ENCODE peak calls at places on chromosomes 2 and 18, in four cellular contexts. One of them, this sample, is unnamed.

GRCh38 chr2:190859347-190860297 is 21.0 kb upstream of the GLS start:
- DNase-seq in BE2C: no peak
- DNase-seq in fibroblast of mammary gland: no peak
- DNase-seq in hepatocyte: no peak
- DNase-seq in this sample: no peak

GRCh38 chr2:62856228-62857040 is 150.9 kb downstream of the EHBP1 start:
- DNase-seq in BE2C: no peak
- DNase-seq in fibroblast of mammary gland: no peak
- DNase-seq in hepatocyte: no peak
- DNase-seq in this sample: no peak

GRCh38 chr18:26298107-26298506 is 71.9 kb downstream of the TAF4B start:
- DNase-seq in hepatocyte: no peak
- DNase-seq in BE2C: no peak
- DNase-seq in fibroblast of mammary gland: no peak
- DNase-seq in this sample: no peak

GRCh38 chr18:62510744-62511143 is 12.1 kb upstream of the ZCCHC2 start:
- DNase-seq in fibroblast of mammary gland: no peak
- DNase-seq in BE2C: no peak
- DNase-seq in hepatocyte: no peak
- DNase-seq in this sample: no peak

GRCh38 chr2:196263181-196263747 is 91.9 kb upstream of the STK17B start:
- DNase-seq in BE2C: peak
- DNase-seq in fibroblast of mammary gland: no peak
- DNase-seq in hepatocyte: no peak
- DNase-seq in this sample: peak

GRCh38 chr2:235774153-235774552 is 280.3 kb downstream of the AGAP1 start:
- DNase-seq in fibroblast of mammary gland: no peak
- DNase-seq in BE2C: no peak
- DNase-seq in hepatocyte: no peak
- DNase-seq in this sample: no peak

GRCh38 chr2:241316825-241317224 is 1.1 kb downstream of the SEPTIN2 start:
- DNase-seq in hepatocyte: no peak
- DNase-seq in fibroblast of mammary gland: no peak
- DNase-seq in BE2C: no peak
- DNase-seq in this sample: no peak

GRCh38 chr2:8145385-8145784 is 536.5 kb upstream of the ID2 start:
- DNase-seq in hepatocyte: no peak
- DNase-seq in fibroblast of mammary gland: no peak
- DNase-seq in BE2C: no peak
- DNase-seq in this sample: no peak

GRCh38 chr18:36903215-36903928 is 74.4 kb downstream of the KIAA1328 start:
- DNase-seq in fibroblast of mammary gland: peak
- DNase-seq in hepatocyte: no peak
- DNase-seq in BE2C: no peak
- DNase-seq in this sample: peak

GRCh38 chr2:156345582-156345981 is 13.1 kb upstream of the NR4A2 start:
- DNase-seq in hepatocyte: no peak
- DNase-seq in BE2C: no peak
- DNase-seq in fibroblast of mammary gland: no peak
- DNase-seq in this sample: no peak

GRCh38 chr18:27731211-27731610 is 445.7 kb downstream of the CDH2 start:
- DNase-seq in hepatocyte: no peak
- DNase-seq in BE2C: no peak
- DNase-seq in fibroblast of mammary gland: no peak
- DNase-seq in this sample: no peak

GRCh38 chr2:85433511-85434089 is 15.1 kb downstream of the SH2D6 start:
- DNase-seq in hepatocyte: peak
- DNase-seq in fibroblast of mammary gland: peak
- DNase-seq in BE2C: peak
- DNase-seq in this sample: peak

GRCh38 chr2:231191896-231192872 is 6.2 kb upstream of the ARMC9 start:
- DNase-seq in BE2C: peak
- DNase-seq in hepatocyte: peak
- DNase-seq in fibroblast of mammary gland: peak
- DNase-seq in this sample: peak
- TF ChIP-seq CTCF in BE2C: peak
- TF ChIP-seq CTCF in hepatocyte: peak
- TF ChIP-seq CTCF in fibroblast of mammary gland: peak
- TF ChIP-seq CTCF in this sample: peak

GRCh38 chr2:218870984-218871344 is 9.7 kb upstream of the WNT10A start:
- DNase-seq in BE2C: no peak
- DNase-seq in fibroblast of mammary gland: no peak
- DNase-seq in hepatocyte: no peak
- DNase-seq in this sample: no peak

GRCh38 chr2:218873359-218874194 is 7.1 kb upstream of the WNT10A start:
- DNase-seq in BE2C: no peak
- DNase-seq in fibroblast of mammary gland: no peak
- DNase-seq in hepatocyte: no peak
- DNase-seq in this sample: no peak

GRCh38 chr2:218872645-218873358 is 7.8 kb upstream of the WNT10A start:
- DNase-seq in BE2C: no peak
- DNase-seq in hepatocyte: no peak
- DNase-seq in fibroblast of mammary gland: no peak
- DNase-seq in this sample: no peak

GRCh38 chr2:218869064-218869463 is 9.5 kb downstream of the WNT6 start:
- DNase-seq in hepatocyte: no peak
- DNase-seq in fibroblast of mammary gland: no peak
- DNase-seq in BE2C: no peak
- DNase-seq in this sample: no peak

DNA sequence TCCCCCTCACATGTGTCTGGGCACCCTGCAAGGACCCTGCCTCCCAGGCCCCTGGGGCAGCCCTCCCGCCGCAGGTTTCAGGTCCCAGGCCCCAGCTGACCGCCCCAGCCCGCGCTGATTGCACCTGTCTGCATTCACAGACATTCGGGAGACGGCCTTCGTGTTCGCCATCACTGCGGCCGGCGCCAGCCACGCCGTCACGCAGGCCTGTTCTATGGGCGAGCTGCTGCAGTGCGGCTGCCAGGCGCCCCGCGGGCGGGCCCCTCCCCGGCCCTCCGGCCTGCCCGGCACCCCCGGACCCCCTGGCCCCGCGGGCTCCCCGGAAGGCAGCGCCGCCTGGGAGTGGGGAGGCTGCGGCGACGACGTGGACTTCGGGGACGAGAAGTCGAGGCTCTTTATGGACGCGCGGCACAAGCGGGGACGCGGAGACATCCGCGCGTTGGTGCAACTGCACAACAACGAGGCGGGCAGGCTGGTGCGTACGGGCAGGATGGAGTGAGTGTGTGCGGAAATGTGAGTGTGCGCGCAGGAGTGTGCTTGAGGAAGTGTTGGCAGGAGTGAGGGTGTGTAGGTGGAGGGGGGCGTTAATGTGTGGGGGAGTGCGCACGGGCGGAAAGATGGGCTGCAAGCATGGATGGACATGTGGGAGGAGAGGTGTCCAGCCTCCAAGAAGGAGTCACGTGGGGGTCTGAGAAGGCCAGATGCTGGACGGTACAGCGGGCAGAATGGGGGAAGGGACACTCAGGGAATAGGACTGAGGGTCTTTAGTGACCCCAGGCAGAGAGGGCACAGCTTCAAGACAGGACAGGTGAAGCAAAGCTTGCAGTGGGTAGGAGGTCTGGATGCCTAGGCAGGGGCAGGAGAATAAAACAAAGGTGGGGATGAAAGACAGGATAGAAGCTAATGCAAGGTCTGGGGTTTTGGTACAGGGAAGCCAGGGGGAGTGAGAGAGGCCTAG is 9.0 kb upstream of the WNT10A start:
- DNase-seq in hepatocyte: no peak
- DNase-seq in BE2C: no peak
- DNase-seq in fibroblast of mammary gland: no peak
- DNase-seq in this sample: no peak
- H3K4me3 ChIP-seq in hepatocyte: no peak
- H3K4me3 ChIP-seq in BE2C: no peak
- H3K4me3 ChIP-seq in fibroblast of mammary gland: no peak
- H3K4me3 ChIP-seq in this sample: no peak

DNA sequence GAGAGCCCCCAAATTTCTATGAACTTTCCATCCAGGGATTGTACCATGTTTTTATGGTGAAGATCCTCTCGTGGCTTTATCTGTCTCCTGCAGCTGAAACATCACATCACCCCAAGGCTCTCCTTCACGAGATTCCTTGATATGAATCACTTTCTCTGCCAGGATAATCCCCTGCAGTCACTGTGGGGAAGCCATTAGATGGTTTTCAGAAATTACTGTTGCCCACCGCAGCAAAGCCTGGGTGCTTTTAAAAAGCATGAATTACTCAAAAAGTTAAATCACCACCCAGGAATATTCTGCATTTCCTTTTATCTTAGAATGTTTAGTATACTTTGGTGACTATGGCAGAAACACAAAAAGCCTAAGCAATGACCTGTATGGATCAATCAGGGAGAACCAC is 428.4 kb upstream of the SLC14A2 start:
- DNase-seq in hepatocyte: no peak
- DNase-seq in BE2C: no peak
- DNase-seq in fibroblast of mammary gland: no peak
- DNase-seq in this sample: no peak
- TF ChIP-seq CTCF in hepatocyte: no peak
- TF ChIP-seq CTCF in BE2C: no peak
- TF ChIP-seq CTCF in fibroblast of mammary gland: no peak
- TF ChIP-seq CTCF in this sample: no peak

GRCh38 chr2:141137121-141137693 is 993.6 kb downstream of the LRP1B start:
- DNase-seq in BE2C: peak
- DNase-seq in hepatocyte: no peak
- DNase-seq in fibroblast of mammary gland: no peak
- DNase-seq in this sample: peak

DNA sequence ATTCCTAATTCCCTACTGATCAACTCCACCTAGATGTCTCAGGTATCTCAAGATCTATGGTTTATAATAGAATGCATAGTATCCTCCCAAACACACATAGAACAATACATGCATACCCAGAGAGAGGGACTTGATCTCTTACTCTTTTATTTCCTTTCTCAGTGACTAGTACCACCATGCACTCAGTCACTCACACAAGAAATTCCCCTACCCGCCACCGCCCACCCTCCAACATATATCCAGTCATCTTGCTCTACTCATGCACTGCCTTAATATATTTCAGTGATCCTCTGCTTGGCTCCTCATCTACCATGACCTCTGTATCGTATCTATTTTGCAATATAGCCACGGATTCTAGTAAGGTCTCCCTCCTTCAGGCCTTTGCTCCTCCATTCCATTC is 996.9 kb downstream of the LRP1B start:
- DNase-seq in hepatocyte: no peak
- DNase-seq in fibroblast of mammary gland: no peak
- DNase-seq in BE2C: no peak
- DNase-seq in this sample: no peak
- H3K4me3 ChIP-seq in hepatocyte: no peak
- H3K4me3 ChIP-seq in fibroblast of mammary gland: no peak
- H3K4me3 ChIP-seq in BE2C: no peak
- H3K4me3 ChIP-seq in this sample: no peak

DNA sequence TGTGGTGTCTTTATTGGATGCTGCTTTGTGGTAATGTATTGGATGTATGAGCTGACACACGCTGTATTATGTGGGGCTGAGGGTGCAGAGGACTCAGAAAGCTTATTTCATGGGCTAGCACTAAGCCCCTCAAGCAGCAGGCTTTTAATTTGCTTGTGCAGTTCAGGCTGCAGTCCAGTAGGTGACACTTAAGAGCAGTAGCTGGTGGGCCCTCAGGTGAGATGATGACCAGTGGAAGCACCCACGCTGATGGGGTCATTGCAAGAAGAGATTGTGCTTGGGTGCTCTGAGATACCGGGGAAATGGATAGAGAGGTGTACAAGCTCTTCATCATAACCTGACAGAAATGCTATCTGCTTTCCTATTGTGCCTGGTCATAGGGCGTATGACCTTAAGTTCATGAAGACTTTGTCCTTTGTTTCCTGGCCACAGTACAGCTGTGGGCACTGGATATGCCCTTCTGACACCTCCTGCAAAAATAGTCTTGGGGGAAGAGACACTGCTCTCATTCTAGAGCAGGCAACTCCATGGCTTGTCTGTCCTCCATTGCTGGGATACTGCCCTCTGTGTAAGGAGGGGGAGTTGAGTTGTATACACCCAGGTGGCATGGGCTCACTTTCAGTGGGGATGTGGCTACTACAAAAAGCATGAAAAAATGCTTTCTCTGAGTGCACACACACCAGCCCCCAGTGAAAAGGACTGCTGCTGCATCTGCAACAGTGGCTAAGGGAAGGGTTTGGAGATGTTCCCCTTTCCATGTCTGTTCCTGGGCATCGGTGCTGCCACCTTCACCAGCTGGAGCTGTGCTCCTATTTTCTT is 205.7 kb upstream of the ZSWIM2 start:
- DNase-seq in BE2C: no peak
- DNase-seq in fibroblast of mammary gland: peak
- DNase-seq in hepatocyte: no peak
- DNase-seq in this sample: no peak
- TF ChIP-seq CTCF in BE2C: peak
- TF ChIP-seq CTCF in fibroblast of mammary gland: peak
- TF ChIP-seq CTCF in hepatocyte: no peak
- TF ChIP-seq CTCF in this sample: no peak

DNA sequence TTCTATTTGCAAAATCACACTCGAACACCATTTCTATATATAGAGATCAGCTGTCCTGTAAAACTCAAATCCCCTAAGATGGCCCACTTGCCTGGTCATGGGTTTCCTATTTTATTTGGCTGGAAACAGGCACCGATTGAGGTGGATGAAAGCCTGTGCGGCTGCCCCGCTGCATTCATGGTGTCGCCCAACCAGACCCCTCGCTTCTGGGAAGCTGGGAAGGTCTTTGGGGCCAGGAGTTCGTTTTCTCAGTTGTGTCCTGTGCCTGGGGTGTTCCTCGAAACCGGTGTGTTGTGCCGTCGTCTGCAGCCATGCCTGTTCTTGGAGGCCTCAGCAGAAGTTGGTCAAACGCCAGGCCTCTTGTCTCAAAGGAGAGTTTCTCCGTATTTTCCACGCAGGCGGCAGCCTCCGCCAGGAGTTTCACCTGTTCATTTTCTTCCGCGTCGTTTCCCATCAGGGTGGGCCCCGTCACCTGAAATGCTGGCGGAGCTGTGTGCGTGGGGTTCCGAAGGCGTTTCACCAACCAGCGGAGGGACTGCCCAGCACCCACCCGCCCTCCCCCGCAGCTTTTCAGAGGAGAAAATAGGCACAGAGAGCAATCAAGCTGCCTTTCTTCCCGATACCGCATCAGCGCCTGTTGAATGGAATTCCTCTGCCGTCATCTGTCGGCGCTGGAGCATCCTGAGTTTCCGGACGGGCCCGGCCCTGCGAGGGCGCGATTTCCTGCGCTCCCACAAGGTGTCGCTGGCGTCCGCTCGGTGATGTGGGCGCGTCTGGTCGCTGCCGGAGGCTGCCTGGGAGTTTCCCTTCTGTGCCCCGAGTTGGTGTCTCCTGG is 17.1 kb upstream of the NFATC1 start:
- DNase-seq in BE2C: peak
- DNase-seq in fibroblast of mammary gland: peak
- DNase-seq in hepatocyte: peak
- DNase-seq in this sample: peak
- H3K4me3 ChIP-seq in BE2C: no peak
- H3K4me3 ChIP-seq in fibroblast of mammary gland: no peak
- H3K4me3 ChIP-seq in hepatocyte: no peak
- H3K4me3 ChIP-seq in this sample: no peak

GRCh38 chr2:206020151-206020550 is 65.8 kb downstream of the INO80D start:
- DNase-seq in fibroblast of mammary gland: no peak
- DNase-seq in hepatocyte: no peak
- DNase-seq in BE2C: no peak
- DNase-seq in this sample: no peak

GRCh38 chr2:206028101-206028500 is 57.9 kb downstream of the INO80D start:
- DNase-seq in BE2C: no peak
- DNase-seq in hepatocyte: no peak
- DNase-seq in fibroblast of mammary gland: peak
- DNase-seq in this sample: no peak

GRCh38 chr2:206023183-206023582 is 62.8 kb downstream of the INO80D start:
- DNase-seq in BE2C: no peak
- DNase-seq in hepatocyte: no peak
- DNase-seq in fibroblast of mammary gland: no peak
- DNase-seq in this sample: no peak
- TF ChIP-seq CTCF in BE2C: no peak
- TF ChIP-seq CTCF in hepatocyte: no peak
- TF ChIP-seq CTCF in fibroblast of mammary gland: no peak
- TF ChIP-seq CTCF in this sample: no peak

This sample was measured in foreskin fibroblast.